ENCODE peak calls at places on chromosomes 12 and 14, in nine cellular contexts. I, A, Y, H, S, M, O, V and C are unnamed samples.

GRCh38 chr14:53180272-53181221 is 27.4 kb upstream of the DDHD1 start:
- DNase-seq in I (peak), A (no peak), Y (no peak), H (peak), S (no peak), M (no peak), O (peak), V (no peak), C (no peak)

GRCh38 chr14:62053188-62053587 is 291.0 kb downstream of the SNAPC1 start:
- DNase-seq in I (no peak), A (no peak), Y (no peak), H (no peak), S (no peak), M (no peak), O (no peak), V (no peak), C (no peak)

GRCh38 chr14:51999084-51999483 is 9.7 kb downstream of the RTRAF start:
- DNase-seq in I (peak), A (no peak), Y (no peak), H (no peak), S (no peak), M (no peak), O (no peak), V (no peak), C (no peak)

GRCh38 chr12:6295187-6295811 is 15.2 kb upstream of the PLEKHG6 start:
- DNase-seq in I (peak), A (no peak), Y (peak), H (no peak), S (peak), M (peak), O (no peak), V (peak), C (peak)

GRCh38 chr14:35506927-35507326 is 27.0 kb upstream of the INSM2 start:
- DNase-seq in I (peak), A (peak), Y (no peak), H (no peak), S (no peak), M (no peak), O (no peak), V (no peak), C (no peak)

GRCh38 chr14:106308839-106309389 is 782.5 kb downstream of the TMEM121 start:
- DNase-seq in I (no peak), A (no peak), Y (no peak), H (peak), S (peak), M (peak), O (peak), V (no peak), C (peak)

GRCh38 chr12:99284161-99284560 is 363.4 kb upstream of the GARIN6 start:
- DNase-seq in I (no peak), A (no peak), Y (no peak), H (no peak), S (no peak), M (no peak), O (no peak), V (no peak), C (no peak)

GRCh38 chr14:31419179-31420012 is 954 bp downstream of the HEATR5A start:
- DNase-seq in I (peak), A (no peak), Y (no peak), H (no peak), S (no peak), M (no peak), O (peak), V (no peak), C (no peak)

GRCh38 chr12:113154351-113154973 is 4.9 kb downstream of the CFAP73 start:
- DNase-seq in I (peak), A (no peak), Y (no peak), H (peak), S (no peak), M (peak), O (peak), V (no peak), C (no peak)

GRCh38 chr14:55973285-55973800 is 144.9 kb upstream of the PELI2 start:
- DNase-seq in I (no peak), A (no peak), Y (no peak), H (no peak), S (peak), M (no peak), O (no peak), V (no peak), C (no peak)

GRCh38 chr12:101013993-101014392 is 196.0 kb downstream of the SLC5A8 start:
- DNase-seq in I (no peak), A (no peak), Y (peak), H (no peak), S (no peak), M (no peak), O (no peak), V (no peak), C (no peak)

GRCh38 chr12:69405466-69405865 is 45.9 kb downstream of the YEATS4 start:
- DNase-seq in I (peak), A (peak), Y (no peak), H (no peak), S (no peak), M (no peak), O (no peak), V (peak), C (peak)

GRCh38 chr14:35932659-35933159 is 106.6 kb downstream of the BRMS1L start:
- DNase-seq in I (no peak), A (no peak), Y (no peak), H (no peak), S (peak), M (no peak), O (peak), V (no peak), C (no peak)

GRCh38 chr14:68270342-68270741 is 450.8 kb downstream of the RAD51B start:
- DNase-seq in I (no peak), A (no peak), Y (no peak), H (no peak), S (no peak), M (no peak), O (no peak), V (no peak), C (no peak)

GRCh38 chr14:63891148-63891964 is 38.6 kb downstream of the SYNE2 start:
- DNase-seq in I (peak), A (no peak), Y (no peak), H (peak), S (no peak), M (no peak), O (no peak), V (no peak), C (no peak)

GRCh38 chr12:4139191-4139590 is 134.4 kb upstream of the CCND2 start:
- DNase-seq in I (no peak), A (no peak), Y (no peak), H (no peak), S (no peak), M (no peak), O (no peak), V (no peak), C (no peak)

GRCh38 chr14:77296906-77297305 is 23.8 kb downstream of the POMT2 start:
- DNase-seq in I (no peak), A (no peak), Y (no peak), H (no peak), S (no peak), M (no peak), O (no peak), V (no peak), C (no peak)

GRCh38 chr12:19945559-19946485 is 422.5 kb upstream of the PDE3A start:
- DNase-seq in I (peak), A (no peak), Y (peak), H (no peak), S (no peak), M (no peak), O (no peak), V (peak), C (no peak)

GRCh38 chr14:73289308-73289707 is 52.0 kb downstream of the PAPLN start:
- DNase-seq in I (no peak), A (no peak), Y (no peak), H (no peak), S (no peak), M (no peak), O (no peak), V (no peak), C (no peak)

GRCh38 chr12:32290411-32290810 is 108.9 kb upstream of the FGD4 start:
- DNase-seq in I (peak), A (no peak), Y (no peak), H (peak), S (no peak), M (no peak), O (no peak), V (no peak), C (no peak)

GRCh38 chr12:55842681-55843429 is at the start of gene MMP19:
- DNase-seq in I (peak), A (peak), Y (no peak), H (no peak), S (peak), M (no peak), O (no peak), V (peak), C (no peak)

GRCh38 chr12:88223519-88223918 is 81.4 kb downstream of the TMTC3 start:
- DNase-seq in I (no peak), A (no peak), Y (no peak), H (no peak), S (no peak), M (no peak), O (no peak), V (no peak), C (no peak)

GRCh38 chr12:89126712-89127111 is 225.6 kb downstream of the DUSP6 start:
- DNase-seq in I (peak), A (peak), Y (no peak), H (no peak), S (peak), M (no peak), O (no peak), V (no peak), C (no peak)

GRCh38 chr14:106378191-106378590 is 851.8 kb downstream of the TMEM121 start:
- DNase-seq in I (no peak), A (no peak), Y (no peak), H (no peak), S (no peak), M (no peak), O (peak), V (no peak), C (no peak)

GRCh38 chr12:68180792-68181744 is 21.5 kb upstream of the IFNG start:
- DNase-seq in I (peak), A (no peak), Y (no peak), H (no peak), S (peak), M (no peak), O (peak), V (no peak), C (no peak)

GRCh38 chr14:101361044-101361443 is 200.3 kb upstream of the DIO3 start:
- DNase-seq in I (no peak), A (no peak), Y (no peak), H (no peak), S (peak), M (no peak), O (no peak), V (no peak), C (no peak)

GRCh38 chr12:103801709-103802585 is 39.1 kb downstream of the NT5DC3 start:
- DNase-seq in I (peak), A (no peak), Y (no peak), H (no peak), S (peak), M (no peak), O (no peak), V (no peak), C (peak)

GRCh38 chr12:22101749-22102243 is 55.8 kb downstream of the CMAS start:
- DNase-seq in I (peak), A (peak), Y (no peak), H (no peak), S (peak), M (no peak), O (no peak), V (peak), C (peak)

GRCh38 chr14:35384386-35385041 is 20.0 kb downstream of the NFKBIA start:
- DNase-seq in I (peak), A (peak), Y (no peak), H (no peak), S (no peak), M (no peak), O (no peak), V (peak), C (peak)

GRCh38 chr12:15936751-15937150 is 25.6 kb downstream of the DERA start:
- DNase-seq in I (no peak), A (no peak), Y (no peak), H (no peak), S (no peak), M (no peak), O (no peak), V (no peak), C (no peak)

GRCh38 chr12:26153421-26154154 is 28.8 kb upstream of the BHLHE41 start:
- DNase-seq in I (peak), A (peak), Y (no peak), H (no peak), S (peak), M (no peak), O (no peak), V (peak), C (peak)

GRCh38 chr12:10673660-10674384 is at the start of gene STYK1:
- DNase-seq in I (peak), A (no peak), Y (peak), H (peak), S (peak), M (peak), O (peak), V (no peak), C (peak)

GRCh38 chr14:68783408-68784297 is 9.2 kb downstream of the ZFP36L1 start:
- DNase-seq in I (no peak), A (no peak), Y (no peak), H (no peak), S (no peak), M (no peak), O (no peak), V (no peak), C (peak)

GRCh38 chr12:15717940-15718567 is 71.1 kb downstream of the EPS8 start:
- DNase-seq in I (no peak), A (no peak), Y (no peak), H (no peak), S (no peak), M (no peak), O (no peak), V (no peak), C (no peak)

GRCh38 chr12:113299619-113300237 is 35.2 kb downstream of the SLC8B1 start:
- DNase-seq in I (peak), A (peak), Y (peak), H (peak), S (no peak), M (no peak), O (no peak), V (peak), C (peak)

GRCh38 chr12:78192979-78193378 is 362.3 kb downstream of the NAV3 start:
- DNase-seq in I (peak), A (no peak), Y (no peak), H (no peak), S (no peak), M (no peak), O (no peak), V (no peak), C (no peak)

GRCh38 chr14:65229431-65230286 is 127.3 kb upstream of the MAX start:
- DNase-seq in I (peak), A (no peak), Y (no peak), H (peak), S (no peak), M (peak), O (peak), V (no peak), C (no peak)

GRCh38 chr12:127809236-127809635 is 457.7 kb upstream of the TMEM132C start:
- DNase-seq in I (peak), A (peak), Y (no peak), H (no peak), S (peak), M (no peak), O (no peak), V (no peak), C (peak)

GRCh38 chr12:108483213-108483920 is 31.7 kb upstream of the FICD start:
- DNase-seq in I (no peak), A (no peak), Y (no peak), H (no peak), S (no peak), M (no peak), O (no peak), V (no peak), C (no peak)